ENCODE peak calls at places on chromosomes 6 and 20, in four cellular contexts. N, H, R and I are unnamed samples.

GRCh38 chr6:87078983-87079616 is 15.8 kb downstream of the CGA start:
- DNase-seq in N (no peak), H (peak), R (peak), I (peak)

GRCh38 chr20:60009826-60010616 is 51.8 kb downstream of the CDH26 start:
- DNase-seq in N (no peak), H (no peak), R (no peak), I (peak)

GRCh38 chr6:167015302-167015701 is 16.1 kb downstream of the CEP43 start:
- DNase-seq in N (no peak), H (no peak), R (no peak), I (no peak)

GRCh38 chr6:52407467-52407866 is 12.7 kb upstream of the EFHC1 start:
- DNase-seq in N (no peak), H (no peak), R (peak), I (peak)

GRCh38 chr20:8646716-8647115 is 422.2 kb upstream of the PLCB4 start:
- DNase-seq in N (no peak), H (no peak), R (no peak), I (no peak)

GRCh38 chr6:52325695-52326471 is 36.1 kb upstream of the PAQR8 start:
- DNase-seq in N (no peak), H (peak), R (peak), I (no peak)

GRCh38 chr20:15882553-15882952 is 690.7 kb downstream of the KIF16B start:
- DNase-seq in N (no peak), H (no peak), R (no peak), I (no peak)

GRCh38 chr6:166671434-166672061 is 44.5 kb upstream of the RPS6KA2 start:
- DNase-seq in N (no peak), H (no peak), R (no peak), I (no peak)

GRCh38 chr20:19981091-19981490 is 36.1 kb upstream of the NAA20 start:
- DNase-seq in N (no peak), H (no peak), R (no peak), I (no peak)

GRCh38 chr6:83536034-83536646 is 23.8 kb downstream of the PRSS35 start:
- DNase-seq in N (peak), H (peak), R (peak), I (peak)

GRCh38 chr20:11170025-11170424 is 496.2 kb upstream of the JAG1 start:
- DNase-seq in N (no peak), H (no peak), R (no peak), I (no peak)

GRCh38 chr6:27532820-27533538 is 60.1 kb upstream of the ZNF184 start:
- DNase-seq in N (no peak), H (no peak), R (no peak), I (no peak)

GRCh38 chr6:45163952-45164766 is 164.0 kb upstream of the RUNX2 start:
- DNase-seq in N (peak), H (no peak), R (no peak), I (no peak)

GRCh38 chr6:10558575-10558974 is 37.4 kb downstream of the GCNT2 start:
- DNase-seq in N (no peak), H (no peak), R (no peak), I (no peak)

GRCh38 chr6:17130786-17131185 is 28.9 kb downstream of the STMND1 start:
- DNase-seq in N (no peak), H (no peak), R (no peak), I (no peak)
- TF ChIP-seq HDAC6 in N (no peak), H (no peak), R (no peak), I (no peak)

DNA sequence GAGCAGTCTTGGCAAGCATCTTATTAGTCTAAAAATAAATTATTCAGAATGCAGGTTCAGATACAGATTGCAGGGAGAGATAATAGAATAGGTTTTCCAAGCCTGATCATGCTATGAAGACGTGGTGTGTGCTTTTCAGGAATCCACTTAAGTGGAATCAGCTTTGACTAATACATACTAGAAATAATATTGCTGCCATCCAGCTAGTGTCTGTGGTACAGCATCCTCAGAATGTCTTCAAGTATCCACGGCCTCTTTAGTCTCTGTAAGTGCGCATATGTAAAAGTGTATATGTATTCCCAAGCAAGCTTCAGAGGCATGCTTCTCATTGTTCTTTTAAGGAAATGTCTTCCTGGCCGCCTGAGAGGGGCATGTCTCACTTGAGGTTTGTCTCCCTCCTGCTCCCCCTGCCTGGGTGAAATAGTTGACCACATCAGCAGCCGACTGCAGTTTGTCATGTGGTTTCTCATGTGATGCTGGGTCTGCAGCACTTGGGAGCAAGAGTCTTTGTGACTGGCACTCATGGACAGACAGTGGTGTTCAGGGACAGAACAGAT is 150.9 kb downstream of the PRL start:
- DNase-seq in N (no peak), H (no peak), R (no peak), I (no peak)
- TF ChIP-seq HDAC6 in N (no peak), H (no peak), R (no peak), I (no peak)

GRCh38 chr20:61168605-61169004 is 83.5 kb upstream of the CDH4 start:
- DNase-seq in N (no peak), H (no peak), R (no peak), I (no peak)

GRCh38 chr20:61163027-61163426 is 89.0 kb upstream of the CDH4 start:
- DNase-seq in N (no peak), H (no peak), R (no peak), I (no peak)

GRCh38 chr20:61162506-61162905 is 89.6 kb upstream of the CDH4 start:
- DNase-seq in N (no peak), H (no peak), R (no peak), I (no peak)

GRCh38 chr20:61169870-61170269 is 82.2 kb upstream of the CDH4 start:
- DNase-seq in N (no peak), H (no peak), R (no peak), I (no peak)

DNA sequence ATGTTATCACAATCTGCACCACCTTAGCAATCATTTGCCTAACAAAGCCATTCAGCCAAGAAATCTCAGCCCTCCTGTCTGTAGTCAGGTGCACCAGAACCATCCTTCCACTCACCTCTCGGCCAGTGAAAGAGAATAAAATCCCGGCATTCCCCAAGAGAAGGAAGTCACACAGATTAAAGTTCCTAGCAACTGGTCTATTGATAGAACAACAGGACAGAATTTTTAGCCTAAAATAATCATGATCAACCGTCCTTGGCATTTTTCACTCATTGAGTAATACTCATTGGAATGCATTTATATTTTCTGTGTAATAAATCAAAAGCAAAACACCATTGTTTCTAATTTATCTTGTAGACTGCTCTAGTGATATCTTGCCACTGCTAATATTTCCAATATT is 85.7 kb upstream of the CDH4 start:
- DNase-seq in N (no peak), H (no peak), R (no peak), I (no peak)
- TF ChIP-seq HDAC6 in N (no peak), H (no peak), R (no peak), I (no peak)

GRCh38 chr20:25537890-25538289 is 47.4 kb downstream of the NINL start:
- DNase-seq in N (no peak), H (no peak), R (no peak), I (no peak)

GRCh38 chr20:25539742-25540201 is 45.6 kb downstream of the NINL start:
- DNase-seq in N (no peak), H (no peak), R (no peak), I (no peak)

GRCh38 chr20:25541676-25542075 is 43.7 kb downstream of the NINL start:
- DNase-seq in N (no peak), H (no peak), R (no peak), I (no peak)

GRCh38 chr20:25538838-25539665 is 46.3 kb downstream of the NINL start:
- DNase-seq in N (no peak), H (no peak), R (peak), I (no peak)

DNA sequence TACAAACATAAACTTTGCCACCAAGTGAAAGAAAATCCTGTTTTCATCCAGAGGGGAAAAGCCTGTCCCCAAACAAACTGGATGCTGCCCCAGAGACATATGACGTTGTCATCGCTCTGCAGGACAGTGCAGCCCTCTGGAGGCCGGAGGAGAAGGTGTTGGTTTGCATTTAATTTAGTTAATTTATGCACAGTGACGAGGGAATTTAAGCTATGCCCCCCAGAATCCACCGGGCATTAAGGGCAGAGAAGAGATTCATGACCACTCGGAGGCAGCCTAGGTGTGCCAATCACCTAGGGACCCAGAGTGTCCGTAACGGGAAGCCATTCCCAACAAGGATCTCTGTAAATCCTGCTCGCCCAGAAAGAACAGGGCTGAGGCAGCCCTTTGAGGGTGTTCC is 45.1 kb downstream of the NINL start:
- DNase-seq in N (no peak), H (no peak), R (no peak), I (no peak)
- TF ChIP-seq HDAC6 in N (no peak), H (no peak), R (no peak), I (no peak)

DNA sequence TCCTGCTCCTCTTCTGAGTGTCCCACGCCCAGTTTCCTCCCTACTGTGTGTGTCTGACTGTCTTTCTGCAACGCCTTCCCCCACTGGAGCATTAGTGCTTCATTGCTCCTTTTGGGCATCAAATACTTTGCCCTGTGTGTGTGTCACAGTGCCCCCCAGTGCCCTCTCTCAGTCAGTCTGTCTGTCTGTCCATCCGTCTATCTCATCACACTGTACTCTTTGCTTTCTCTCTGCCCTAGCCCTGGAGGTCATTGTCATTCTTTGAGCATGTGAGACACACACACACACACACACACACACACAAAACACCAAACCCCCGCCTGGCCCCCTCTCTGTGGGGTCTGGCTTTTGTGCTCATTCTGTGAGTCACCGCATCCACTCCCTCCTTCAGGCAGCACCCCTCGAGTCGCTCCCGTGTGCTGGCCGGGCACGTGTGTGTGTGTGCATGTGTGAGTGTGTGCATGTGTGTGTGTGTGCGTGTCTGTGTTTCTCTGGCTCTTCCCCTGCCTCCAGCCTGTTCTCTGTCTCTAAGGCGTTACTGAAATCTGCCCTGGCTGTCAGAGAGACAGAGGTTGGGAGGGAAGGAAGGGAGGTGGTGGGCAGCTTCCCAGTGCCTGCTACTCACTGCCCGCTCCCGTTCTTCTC is 72.0 kb downstream of the SRC start:
- DNase-seq in N (no peak), H (no peak), R (no peak), I (no peak)
- TF ChIP-seq HDAC6 in N (no peak), H (no peak), R (no peak), I (no peak)

GRCh38 chr20:56504373-56505005 is 20.1 kb upstream of the FAM209A start:
- DNase-seq in N (no peak), H (peak), R (no peak), I (peak)
- TF ChIP-seq HDAC6 in N (no peak), H (no peak), R (no peak), I (no peak)

GRCh38 chr6:130927305-130927704 is 100.1 kb downstream of the SMLR1 start:
- DNase-seq in N (no peak), H (no peak), R (peak), I (no peak)
- TF ChIP-seq HDAC6 in N (no peak), H (no peak), R (no peak), I (no peak)

DNA sequence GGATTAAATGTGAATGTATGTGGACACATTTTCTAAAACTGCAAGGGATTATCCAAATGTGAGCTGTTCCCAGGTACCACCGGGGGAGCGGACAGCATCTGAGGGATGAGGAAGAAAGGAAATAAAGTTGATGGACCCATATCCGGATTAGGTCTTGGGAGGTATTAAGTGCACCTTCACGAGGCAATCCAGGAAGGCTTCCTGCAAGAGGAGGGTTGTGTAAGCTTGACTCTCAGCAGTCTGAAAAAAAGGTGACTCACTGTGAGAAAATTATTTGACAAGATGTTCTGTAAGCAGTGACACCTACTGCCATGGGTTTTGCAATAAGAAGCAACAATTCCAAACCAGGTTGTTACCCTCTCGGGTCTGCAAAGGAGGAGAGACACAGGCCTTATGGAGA is 55.0 kb upstream of the LRFN2 start:
- DNase-seq in N (no peak), H (no peak), R (no peak), I (no peak)
- TF ChIP-seq HDAC6 in N (no peak), H (no peak), R (no peak), I (no peak)